ENCODE peak calls at places on chromosomes 4 and X, in nine cellular contexts. I, K, C, X, P, B, E, T and J are unnamed samples. For H3K27me3, the result is how much of the 10 kb centered on the place peaks cover.

GRCh38 chrX:9785944-9786741 is at the start of gene SHROOM2:
- DNase-seq in P (no peak), T (peak), I (no peak), X (no peak), K (no peak), E (peak), B (no peak), C (no peak), J (no peak)

GRCh38 chrX:98371994-98372393 is 1488.3 kb downstream of the RPA4 start:
- DNase-seq in T (no peak), X (no peak), E (no peak), B (no peak), C (no peak), I (no peak), P (no peak), K (peak), J (no peak)

GRCh38 chr4:40937140-40937725 is 187.5 kb downstream of the NSUN7 start:
- DNase-seq in K (no peak), P (no peak), E (no peak), I (no peak), B (no peak), T (no peak), X (no peak), C (no peak), J (no peak)

GRCh38 chr4:57342406-57342805 is 232.2 kb upstream of the IGFBP7 start:
- DNase-seq in K (peak), C (peak), B (no peak), E (no peak), P (no peak), I (no peak), T (no peak), X (no peak), J (no peak)

GRCh38 chr4:20723019-20723418 is 22.8 kb downstream of the PACRGL start:
- DNase-seq in X (no peak), I (no peak), K (peak), E (no peak), P (no peak), C (peak), B (no peak), T (no peak), J (no peak)

GRCh38 chr4:7013171-7013570 is 30.0 kb upstream of the TADA2B start:
- DNase-seq in P (no peak), I (no peak), C (no peak), K (no peak), T (no peak), E (no peak), B (no peak), X (no peak), J (no peak)

GRCh38 chr4:27316176-27316575 is 455.5 kb downstream of the STIM2 start:
- DNase-seq in X (no peak), T (no peak), P (no peak), K (no peak), I (no peak), C (no peak), B (no peak), E (no peak), J (no peak)

GRCh38 chr4:121192500-121192899 is 28.4 kb upstream of the TNIP3 start:
- DNase-seq in T (no peak), E (no peak), I (no peak), B (no peak), K (peak), C (peak), X (no peak), P (no peak), J (no peak)

GRCh38 chr4:83172371-83172770 is 57.8 kb upstream of the PLAC8 start:
- DNase-seq in C (no peak), E (no peak), B (no peak), X (no peak), I (no peak), P (no peak), K (no peak), T (no peak), J (no peak)

GRCh38 chr4:88320174-88320779 is 35.9 kb upstream of the PPM1K start:
- DNase-seq in C (peak), E (no peak), B (no peak), X (no peak), K (peak), T (no peak), P (no peak), I (no peak), J (no peak)
- H3K4me3 ChIP-seq in C (no peak), E (no peak), B (no peak), X (no peak), K (no peak), T (no peak), P (peak), I (no peak), J (no peak)

DNA sequence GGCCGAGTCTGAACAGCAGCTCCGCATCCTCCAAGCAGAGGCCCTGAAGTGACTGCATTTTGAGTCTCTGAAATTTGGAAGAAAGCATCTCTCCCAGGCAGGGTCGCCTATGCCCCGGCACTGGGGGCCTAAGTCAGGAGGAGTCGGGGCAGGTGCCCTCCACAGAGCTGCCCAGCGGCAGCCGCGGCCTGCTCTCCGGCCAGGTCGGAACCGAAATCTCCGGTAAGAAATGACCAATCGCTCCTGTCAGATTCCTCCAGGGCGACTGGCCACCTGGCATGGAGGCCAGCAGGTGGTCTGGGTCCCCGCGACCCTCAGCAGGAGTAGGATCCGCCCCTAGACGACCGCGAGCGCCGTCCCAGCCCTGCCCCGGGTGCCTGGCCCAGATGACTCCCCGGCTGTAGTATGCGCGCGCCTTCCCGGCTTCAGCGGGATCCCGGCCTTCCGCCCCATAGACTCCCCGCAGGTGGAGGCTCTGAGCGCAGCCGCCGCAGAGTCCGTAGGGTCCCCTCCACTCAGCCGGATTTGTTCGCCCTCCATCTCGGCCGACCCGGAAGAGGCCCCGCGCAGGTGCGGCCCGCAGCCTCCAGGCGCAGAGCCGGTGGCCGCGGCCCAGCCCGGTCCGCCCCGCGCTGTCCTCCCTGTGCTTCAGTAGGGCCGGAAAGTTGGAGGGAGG is 1.5 kb downstream of the NKX1-1 start:
- DNase-seq in C (no peak), E (peak), K (no peak), I (no peak), T (no peak), P (peak), B (no peak), X (no peak), J (no peak)
- H3K27me3 ChIP-seq in C (half or more), E (half or more), K (under half), I (under half), T (half or more), P (half or more), B (half or more), X (half or more), J (half or more)

DNA sequence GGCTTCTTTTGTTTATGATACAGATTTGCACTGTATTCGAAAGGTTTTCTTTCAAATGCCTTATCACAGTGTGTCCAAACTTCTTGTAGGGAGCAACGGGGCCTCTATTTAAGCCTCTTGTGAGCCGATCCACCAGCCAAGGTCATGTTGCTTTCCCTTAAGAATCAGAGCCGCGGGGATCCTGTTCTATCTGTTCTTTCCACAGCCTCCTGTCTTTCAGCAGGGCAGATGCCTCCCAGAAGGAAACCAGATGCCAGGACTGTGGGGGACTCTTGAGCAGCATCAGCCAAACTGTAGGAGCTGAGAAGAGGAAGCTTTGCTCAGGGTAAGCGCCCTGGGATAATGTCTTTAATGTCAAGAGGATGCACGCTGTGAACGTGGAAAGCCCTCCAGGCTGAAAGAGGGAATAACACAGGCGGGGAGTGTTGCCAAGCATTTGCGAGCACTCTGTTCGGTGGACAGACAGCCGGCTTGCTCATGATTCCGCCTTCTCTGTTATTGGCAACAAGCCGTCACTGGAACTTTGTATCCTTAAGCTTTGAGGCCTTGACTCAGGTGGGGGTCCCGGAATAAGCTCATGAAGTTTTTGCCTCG is 279.8 kb upstream of the FRG1 start:
- DNase-seq in P (no peak), X (no peak), B (no peak), T (no peak), E (no peak), K (no peak), I (no peak), C (no peak), J (no peak)
- H3K4me3 ChIP-seq in P (no peak), X (no peak), B (no peak), T (no peak), E (no peak), K (no peak), I (no peak), C (no peak), J (no peak)

GRCh38 chrX:70455366-70456202 is 10.9 kb downstream of the DLG3 start:
- DNase-seq in I (no peak), B (no peak), X (no peak), C (no peak), P (no peak), E (no peak), T (peak), K (peak), J (no peak)
- H3K27me3 ChIP-seq in I (under half), B (under half), X (under half), C (under half), P (under half), E (under half), T (under half), K (under half), J (under half)

GRCh38 chr4:130563185-130563890 is 1467.4 kb downstream of the C4orf33 start:
- DNase-seq in K (peak), B (no peak), T (peak), C (peak), I (no peak), P (no peak), X (peak), E (peak), J (no peak)
- H3K4me3 ChIP-seq in K (no peak), B (no peak), T (no peak), C (peak), I (peak), P (peak), X (no peak), E (peak), J (no peak)

GRCh38 chr4:106333186-106333585 is 16.8 kb downstream of the AIMP1 start:
- DNase-seq in B (no peak), C (no peak), I (no peak), E (no peak), T (no peak), X (no peak), P (no peak), K (no peak), J (no peak)
- H3K27me3 ChIP-seq in B (under half), C (under half), I (under half), E (under half), T (under half), X (under half), P (under half), K (under half), J (under half)

DNA sequence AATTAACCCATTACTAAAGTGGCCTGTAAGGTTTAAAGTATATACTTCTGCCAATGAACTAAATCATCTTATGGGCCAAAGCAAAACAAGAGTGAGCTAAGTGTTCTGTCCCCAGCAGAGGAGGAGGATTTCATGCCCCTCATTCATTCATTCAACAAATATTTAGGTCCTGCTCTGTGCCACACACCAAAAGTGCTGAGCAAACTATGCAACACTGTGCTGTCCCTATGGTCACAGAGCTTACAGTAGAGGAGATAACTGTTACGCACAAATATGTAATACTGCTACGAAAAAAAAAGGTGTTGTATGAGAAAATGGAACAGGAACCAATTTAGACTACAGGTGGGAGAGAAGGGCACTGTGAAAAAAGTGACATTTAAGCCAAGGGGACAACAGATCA is 1.7 kb downstream of the SH3KBP1 start:
- DNase-seq in X (no peak), P (no peak), K (no peak), C (no peak), I (no peak), T (no peak), E (no peak), B (no peak), J (no peak)
- H3K4me3 ChIP-seq in X (peak), P (peak), K (no peak), C (peak), I (no peak), T (no peak), E (peak), B (no peak), J (peak)

GRCh38 chr4:5973033-5973432 is 45.2 kb downstream of the C4orf50 start:
- DNase-seq in X (no peak), C (no peak), P (peak), E (peak), K (no peak), T (no peak), I (no peak), B (no peak), J (no peak)

GRCh38 chr4:5974321-5974720 is 43.9 kb downstream of the C4orf50 start:
- DNase-seq in B (no peak), E (peak), P (peak), K (no peak), C (no peak), T (no peak), X (no peak), I (no peak), J (no peak)

GRCh38 chr4:5971077-5971447 is 47.2 kb downstream of the C4orf50 start:
- DNase-seq in T (no peak), I (no peak), K (no peak), E (peak), P (peak), X (no peak), B (no peak), C (no peak), J (no peak)

GRCh38 chr4:5973486-5974220 is 44.6 kb downstream of the C4orf50 start:
- DNase-seq in K (no peak), C (no peak), E (peak), B (no peak), X (no peak), P (peak), I (no peak), T (no peak), J (no peak)

GRCh38 chr4:5972571-5972970 is 45.7 kb downstream of the C4orf50 start:
- DNase-seq in K (no peak), P (peak), E (peak), I (no peak), C (no peak), B (no peak), T (no peak), X (no peak), J (no peak)
- H3K27me3 ChIP-seq in K (under half), P (half or more), E (half or more), I (under half), C (under half), B (half or more), T (under half), X (half or more), J (under half)

DNA sequence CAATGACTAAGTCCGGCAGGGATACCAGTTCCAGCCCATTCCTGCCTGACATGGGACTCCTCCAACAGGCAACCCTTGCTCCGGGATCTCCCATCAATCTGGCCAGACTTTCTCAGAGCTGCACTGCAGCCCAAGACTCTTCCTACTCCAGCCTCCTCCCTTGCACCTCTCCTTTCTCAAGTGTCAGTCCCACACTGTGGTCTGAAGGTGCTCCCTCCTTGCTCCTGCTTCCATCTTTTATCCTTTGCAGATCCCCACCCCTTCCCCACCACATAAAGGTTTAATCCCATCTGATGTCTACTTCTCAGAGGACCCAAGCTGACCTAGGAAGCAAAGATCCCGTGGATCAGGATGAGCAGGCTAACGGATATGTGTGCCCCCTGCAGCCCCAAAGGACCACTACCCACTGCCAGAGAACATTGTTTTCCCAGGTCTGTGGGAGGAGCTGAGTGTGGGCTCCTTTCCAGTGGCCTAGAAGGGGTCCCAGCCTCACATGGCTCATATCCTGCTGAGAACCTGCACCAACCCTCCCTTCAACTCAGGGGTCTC is 33.3 kb upstream of the XPNPEP2 start:
- DNase-seq in P (no peak), I (no peak), B (no peak), X (no peak), K (no peak), C (no peak), T (no peak), E (no peak), J (no peak)
- H3K4me3 ChIP-seq in P (no peak), I (no peak), B (no peak), X (no peak), K (no peak), C (no peak), T (no peak), E (no peak), J (no peak)

GRCh38 chr4:3831529-3832150 is 65.5 kb downstream of the ADRA2C start:
- DNase-seq in K (no peak), B (no peak), C (no peak), P (no peak), E (no peak), X (no peak), I (no peak), T (no peak), J (no peak)

GRCh38 chr4:3832536-3833220 is 66.5 kb downstream of the ADRA2C start:
- DNase-seq in T (no peak), P (no peak), E (no peak), K (no peak), I (no peak), X (no peak), C (no peak), B (no peak), J (no peak)

GRCh38 chr4:3829211-3829953 is 63.2 kb downstream of the ADRA2C start:
- DNase-seq in T (no peak), I (no peak), B (no peak), X (no peak), C (no peak), P (no peak), K (no peak), E (no peak), J (no peak)

GRCh38 chr4:3829954-3830773 is 64.0 kb downstream of the ADRA2C start:
- DNase-seq in I (no peak), E (no peak), K (no peak), T (no peak), X (no peak), P (no peak), C (no peak), B (no peak), J (no peak)

GRCh38 chr4:3830774-3831528 is 64.8 kb downstream of the ADRA2C start:
- DNase-seq in T (peak), B (no peak), X (no peak), C (no peak), E (no peak), K (no peak), I (no peak), P (no peak), J (no peak)
- H3K27me3 ChIP-seq in T (under half), B (half or more), X (under half), C (under half), E (under half), K (under half), I (under half), P (half or more), J (under half)